ENCODE peak calls at places on chromosomes 5 and 9, in eight cellular contexts. H is heart right ventricle; J is activated T-helper 1 cell treated with Interleukin-2 at 50 U/mL for 16 hours; B is stimulated activated CD4-positive, alpha-beta T cell treated with anti-CD3 and anti-CD28 coated beads, Interleukin-12 subunit alpha, Interleukin-12 subunit beta, amount 100 ng/mL, for 4 hours; O is NCI-H1092; X is NCI-H226; I is stimulated activated CD8-positive, alpha-beta memory T cell treated with anti-CD3 and anti-CD28 coated beads, Interleukin-15, amount 100 ng/mL, for 1 hour; F is choroid plexus epithelial cell. M is an unnamed sample.

GRCh38 chr5:55899344-55899743 is 48.2 kb downstream of the IL31RA start:
- DNase-seq in H (no peak), J (no peak), B (no peak), O (no peak), X (peak; percentile 54), I (no peak), F (peak; percentile 35), M (peak; percentile 17)

GRCh38 chr5:124932791-124933600 is 186.6 kb upstream of the ZNF608 start:
- DNase-seq in H (peak; percentile 34), J (no peak), B (no peak), O (no peak), X (no peak), I (no peak), F (no peak), M (peak; percentile 39)

GRCh38 chr5:171623107-171623506 is 162.5 kb upstream of the SMIM23 start:
- DNase-seq in H (no peak), J (no peak), B (no peak), O (no peak), X (no peak), I (no peak), F (no peak), M (no peak)

GRCh38 chr5:78843436-78843835 is 141.7 kb downstream of the ARSB start:
- DNase-seq in H (no peak), J (no peak), B (no peak), O (no peak), X (no peak), I (no peak), F (no peak), M (no peak)

GRCh38 chr5:139417214-139417613 is 13.3 kb upstream of the SPATA24 start:
- DNase-seq in H (peak; percentile 76), J (no peak), B (no peak), O (no peak), X (no peak), I (no peak), F (peak; percentile 80), M (no peak)

GRCh38 chr5:88193896-88194295 is 74.7 kb downstream of the TMEM161B start:
- DNase-seq in H (no peak), J (no peak), B (no peak), O (no peak), X (no peak), I (no peak), F (no peak), M (no peak)

GRCh38 chr9:111066427-111066826 is 28.2 kb upstream of the LPAR1 start:
- DNase-seq in H (no peak), J (no peak), B (no peak), O (no peak), X (no peak), I (no peak), F (no peak), M (no peak)

GRCh38 chr5:534743-535671 is 10.8 kb upstream of the SLC9A3 start:
- DNase-seq in H (no peak), J (no peak), B (no peak), O (no peak), X (no peak), I (no peak), F (no peak), M (no peak)

GRCh38 chr9:4680178-4680535 is 788 bp downstream of the CDC37L1 start:
- DNase-seq in H (no peak), J (no peak), B (no peak), O (no peak), X (no peak), I (no peak), F (peak; percentile 50), M (no peak)

GRCh38 chr5:141484499-141485304 is at the start of gene PCDHGC4:
- DNase-seq in H (no peak), J (no peak), B (no peak), O (peak; percentile 57), X (no peak), I (no peak), F (peak; percentile 57), M (no peak)

GRCh38 chr9:129485140-129485758 is 135.7 kb downstream of the C9orf50 start:
- DNase-seq in H (no peak), J (no peak), B (no peak), O (no peak), X (no peak), I (no peak), F (no peak), M (no peak)

GRCh38 chr5:14036514-14036913 is 92.0 kb upstream of the DNAH5 start:
- DNase-seq in H (no peak), J (no peak), B (no peak), O (no peak), X (peak; percentile 63), I (no peak), F (no peak), M (peak; percentile 29)

GRCh38 chr9:83081846-83082245 is 18.9 kb upstream of the RASEF start:
- DNase-seq in H (no peak), J (no peak), B (no peak), O (no peak), X (no peak), I (no peak), F (no peak), M (no peak)

GRCh38 chr9:116288658-116289057 is 135.1 kb downstream of the PAPPA start:
- DNase-seq in H (no peak), J (no peak), B (no peak), O (no peak), X (peak; percentile 72), I (no peak), F (peak; percentile 97), M (peak; percentile 95)

GRCh38 chr9:124291801-124292396 is 34.1 kb downstream of the NEK6 start:
- DNase-seq in H (peak; percentile 61), J (no peak), B (peak; percentile 33), O (no peak), X (no peak), I (peak; percentile 4), F (peak; percentile 15), M (no peak)

GRCh38 chr5:103218164-103218563 is 40.4 kb upstream of the MACIR start:
- DNase-seq in H (no peak), J (no peak), B (no peak), O (no peak), X (peak; percentile 89), I (no peak), F (peak; percentile 99), M (peak; percentile 99)

GRCh38 chr9:14616188-14616982 is 76.8 kb downstream of the ZDHHC21 start:
- DNase-seq in H (no peak), J (no peak), B (no peak), O (peak; percentile 81), X (no peak), I (no peak), F (peak; percentile 88), M (peak; percentile 86)

GRCh38 chr9:127067603-127068220 is 54.7 kb downstream of the ANGPTL2 start:
- DNase-seq in H (no peak), J (no peak), B (no peak), O (no peak), X (no peak), I (no peak), F (no peak), M (no peak)

GRCh38 chr5:90384389-90384788 is 25.2 kb downstream of the CETN3 start:
- DNase-seq in H (no peak), J (no peak), B (no peak), O (no peak), X (no peak), I (no peak), F (no peak), M (no peak)

GRCh38 chr9:135359764-135360163 is 119.8 kb upstream of the PPP1R26 start:
- DNase-seq in H (no peak), J (no peak), B (no peak), O (no peak), X (no peak), I (no peak), F (no peak), M (no peak)

GRCh38 chr9:70868661-70869652 is 252.5 kb downstream of the TRPM3 start:
- DNase-seq in H (peak; percentile 13), J (no peak), B (no peak), O (no peak), X (no peak), I (no peak), F (peak; percentile 34), M (peak; percentile 87)

GRCh38 chr9:127561491-127562270 is 50.4 kb upstream of the STXBP1 start:
- DNase-seq in H (peak; percentile 78), J (no peak), B (no peak), O (no peak), X (peak; percentile 99), I (no peak), F (peak; percentile 98), M (peak; percentile 97)

GRCh38 chr9:34123682-34124081 is 2.8 kb downstream of the DCAF12 start:
- DNase-seq in H (peak; percentile 22), J (no peak), B (no peak), O (no peak), X (no peak), I (no peak), F (no peak), M (no peak)

GRCh38 chr5:68257207-68257606 is 41.7 kb downstream of the PIK3R1 start:
- DNase-seq in H (no peak), J (no peak), B (no peak), O (no peak), X (no peak), I (no peak), F (no peak), M (no peak)

GRCh38 chr9:129732946-129733631 is 19.8 kb downstream of the PTGES start:
- DNase-seq in H (no peak), J (no peak), B (no peak), O (no peak), X (no peak), I (no peak), F (no peak), M (no peak)

GRCh38 chr5:150036513-150036912 is 36.0 kb downstream of the HMGXB3 start:
- DNase-seq in H (peak; percentile 36), J (no peak), B (no peak), O (no peak), X (peak; percentile 100), I (no peak), F (peak; percentile 98), M (peak; percentile 94)